ENCODE peak calls at places on chromosomes 16 and 17, in seven cellular contexts. One of them, this sample, is unnamed.

GRCh38 chr16:8543258-8543657 is 47.1 kb downstream of the TMEM114 start:
- DNase-seq in GM12878: no peak
- DNase-seq in K562: no peak
- DNase-seq in H1: no peak
- DNase-seq in HCT116: no peak
- DNase-seq in IMR-90: no peak
- DNase-seq in HepG2: no peak
- DNase-seq in this sample: no peak

GRCh38 chr17:73017653-73018052 is 74.8 kb downstream of the SLC39A11 start:
- DNase-seq in IMR-90: peak
- DNase-seq in HCT116: no peak
- DNase-seq in H1: no peak
- DNase-seq in K562: no peak
- DNase-seq in GM12878: no peak
- DNase-seq in HepG2: no peak
- DNase-seq in this sample: no peak

GRCh38 chr16:11049396-11050059 is 105.2 kb downstream of the CLEC16A start:
- DNase-seq in HepG2: peak
- DNase-seq in H1: peak
- DNase-seq in HCT116: no peak
- DNase-seq in K562: no peak
- DNase-seq in GM12878: no peak
- DNase-seq in IMR-90: no peak
- DNase-seq in this sample: peak

GRCh38 chr17:75036643-75037268 is 10.0 kb downstream of the ATP5PD start:
- DNase-seq in IMR-90: peak
- DNase-seq in HepG2: no peak
- DNase-seq in HCT116: peak
- DNase-seq in H1: no peak
- DNase-seq in K562: peak
- DNase-seq in GM12878: no peak
- DNase-seq in this sample: peak

GRCh38 chr17:34357398-34357797 is 1.1 kb downstream of the CCL13 start:
- DNase-seq in K562: no peak
- DNase-seq in GM12878: no peak
- DNase-seq in IMR-90: no peak
- DNase-seq in HCT116: no peak
- DNase-seq in H1: no peak
- DNase-seq in HepG2: no peak
- DNase-seq in this sample: no peak

GRCh38 chr17:39982069-39982371 is 1.4 kb downstream of the PSMD3 start:
- DNase-seq in K562: no peak
- DNase-seq in HCT116: no peak
- DNase-seq in GM12878: no peak
- DNase-seq in H1: no peak
- DNase-seq in IMR-90: no peak
- DNase-seq in HepG2: no peak
- DNase-seq in this sample: no peak

GRCh38 chr16:49698931-49699715 is 156.8 kb downstream of the ZNF423 start:
- DNase-seq in GM12878: no peak
- DNase-seq in H1: no peak
- DNase-seq in K562: no peak
- DNase-seq in HCT116: no peak
- DNase-seq in HepG2: no peak
- DNase-seq in IMR-90: no peak
- DNase-seq in this sample: no peak

GRCh38 chr16:66798162-66798561 is 3.2 kb downstream of the TERB1 start:
- DNase-seq in GM12878: no peak
- DNase-seq in IMR-90: peak
- DNase-seq in K562: no peak
- DNase-seq in HepG2: no peak
- DNase-seq in HCT116: no peak
- DNase-seq in H1: no peak
- DNase-seq in this sample: no peak

GRCh38 chr17:56593741-56594527 is 435 bp downstream of the NOG start:
- DNase-seq in HepG2: peak
- DNase-seq in K562: no peak
- DNase-seq in GM12878: no peak
- DNase-seq in H1: no peak
- DNase-seq in IMR-90: peak
- DNase-seq in HCT116: no peak
- DNase-seq in this sample: peak

GRCh38 chr17:57557363-57557762 is 187.7 kb downstream of the CCDC182 start:
- DNase-seq in HCT116: no peak
- DNase-seq in IMR-90: no peak
- DNase-seq in K562: no peak
- DNase-seq in HepG2: no peak
- DNase-seq in H1: no peak
- DNase-seq in GM12878: no peak
- DNase-seq in this sample: no peak

GRCh38 chr16:85637808-85638186 is 24.7 kb downstream of the GSE1 start:
- DNase-seq in HCT116: no peak
- DNase-seq in H1: no peak
- DNase-seq in K562: no peak
- DNase-seq in HepG2: no peak
- DNase-seq in GM12878: no peak
- DNase-seq in IMR-90: no peak
- DNase-seq in this sample: no peak

GRCh38 chr16:23026777-23027362 is 122.4 kb downstream of the USP31 start:
- DNase-seq in K562: no peak
- DNase-seq in HCT116: no peak
- DNase-seq in IMR-90: peak
- DNase-seq in H1: no peak
- DNase-seq in HepG2: peak
- DNase-seq in GM12878: no peak
- DNase-seq in this sample: peak

GRCh38 chr17:79531191-79531590 is 79.7 kb downstream of the RBFOX3 start:
- DNase-seq in GM12878: no peak
- DNase-seq in IMR-90: no peak
- DNase-seq in K562: no peak
- DNase-seq in H1: no peak
- DNase-seq in HepG2: no peak
- DNase-seq in HCT116: no peak
- DNase-seq in this sample: no peak

GRCh38 chr16:85490971-85491771 is 122.0 kb upstream of the GSE1 start:
- DNase-seq in HepG2: peak
- DNase-seq in IMR-90: no peak
- DNase-seq in K562: peak
- DNase-seq in GM12878: no peak
- DNase-seq in HCT116: peak
- DNase-seq in H1: no peak
- DNase-seq in this sample: peak

GRCh38 chr16:1712791-1713261 is 6.8 kb downstream of the MAPK8IP3 start:
- DNase-seq in GM12878: no peak
- DNase-seq in K562: no peak
- DNase-seq in HepG2: no peak
- DNase-seq in IMR-90: peak
- DNase-seq in H1: no peak
- DNase-seq in HCT116: no peak
- DNase-seq in this sample: no peak

GRCh38 chr17:65190467-65191095 is 53.4 kb downstream of the RGS9 start:
- DNase-seq in HCT116: no peak
- DNase-seq in IMR-90: peak
- DNase-seq in GM12878: no peak
- DNase-seq in K562: no peak
- DNase-seq in H1: no peak
- DNase-seq in HepG2: no peak
- DNase-seq in this sample: no peak

GRCh38 chr17:71003736-71004135 is 834.4 kb downstream of the KCNJ2 start:
- DNase-seq in HCT116: no peak
- DNase-seq in IMR-90: no peak
- DNase-seq in H1: no peak
- DNase-seq in GM12878: no peak
- DNase-seq in K562: no peak
- DNase-seq in HepG2: no peak
- DNase-seq in this sample: no peak

GRCh38 chr16:23057013-23057596 is 92.1 kb downstream of the USP31 start:
- DNase-seq in H1: no peak
- DNase-seq in GM12878: no peak
- DNase-seq in IMR-90: no peak
- DNase-seq in HCT116: no peak
- DNase-seq in HepG2: no peak
- DNase-seq in K562: no peak
- DNase-seq in this sample: no peak

DNA sequence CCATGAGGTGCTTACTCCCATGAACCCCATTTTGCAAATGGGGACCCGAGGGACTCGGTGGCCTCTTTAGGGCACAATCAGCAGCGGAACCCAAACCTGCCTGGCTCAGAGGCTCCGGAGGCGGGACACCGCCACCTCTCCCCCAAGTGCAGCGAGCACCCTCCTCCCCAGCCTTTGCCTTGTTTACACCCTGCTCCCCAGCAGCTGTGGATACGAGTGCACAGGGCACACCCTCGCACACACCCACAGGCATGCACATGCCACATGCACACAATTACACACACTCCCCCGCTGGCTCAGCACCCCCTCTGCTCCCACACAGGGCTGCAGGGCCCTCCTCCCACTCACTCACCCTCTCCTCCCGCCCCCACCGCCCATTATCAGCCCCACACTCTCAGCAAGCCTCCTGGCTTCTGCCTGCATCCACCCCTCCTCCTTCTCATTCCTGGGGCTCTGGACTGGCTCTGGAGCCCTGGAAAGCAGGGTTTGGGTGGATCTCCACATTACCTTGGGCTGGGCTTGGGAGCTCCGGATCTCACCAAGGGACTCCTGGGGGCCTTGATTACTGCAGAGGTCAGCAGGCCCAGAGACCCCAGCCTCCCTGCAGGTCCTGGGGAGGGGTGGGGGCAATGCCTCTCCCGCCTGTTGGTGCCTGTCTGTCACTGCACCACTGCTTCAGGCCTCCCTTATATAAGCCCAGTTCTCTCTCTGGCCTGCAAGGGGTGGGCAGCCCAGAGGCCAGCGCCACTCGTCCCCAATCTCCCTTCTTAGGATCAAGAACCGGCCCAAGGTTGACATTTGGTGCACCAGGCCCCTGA is 6.4 kb downstream of the PDK2 start:
- DNase-seq in HCT116: no peak
- DNase-seq in GM12878: no peak
- DNase-seq in HepG2: no peak
- DNase-seq in IMR-90: peak
- DNase-seq in H1: no peak
- DNase-seq in K562: peak
- DNase-seq in this sample: no peak
- TF ChIP-seq CEBPB in HCT116: no peak
- TF ChIP-seq CEBPB in GM12878: no peak
- TF ChIP-seq CEBPB in HepG2: no peak
- TF ChIP-seq CEBPB in IMR-90: no peak
- TF ChIP-seq CEBPB in H1: no peak
- TF ChIP-seq CEBPB in K562: no peak
- TF ChIP-seq CEBPB in this sample: no peak

GRCh38 chr17:17346428-17347233 is 43.5 kb downstream of the NT5M start:
- DNase-seq in HCT116: no peak
- DNase-seq in K562: no peak
- DNase-seq in HepG2: no peak
- DNase-seq in H1: no peak
- DNase-seq in IMR-90: no peak
- DNase-seq in GM12878: no peak
- DNase-seq in this sample: no peak

GRCh38 chr17:17345686-17346427 is 42.7 kb downstream of the NT5M start:
- DNase-seq in K562: no peak
- DNase-seq in H1: no peak
- DNase-seq in HCT116: no peak
- DNase-seq in IMR-90: no peak
- DNase-seq in GM12878: no peak
- DNase-seq in HepG2: no peak
- DNase-seq in this sample: no peak

GRCh38 chr17:17348872-17349723 is 45.9 kb downstream of the NT5M start:
- DNase-seq in GM12878: no peak
- DNase-seq in K562: no peak
- DNase-seq in HCT116: no peak
- DNase-seq in IMR-90: no peak
- DNase-seq in HepG2: peak
- DNase-seq in H1: no peak
- DNase-seq in this sample: no peak

GRCh38 chr17:17347956-17348871 is 45.0 kb downstream of the NT5M start:
- DNase-seq in H1: no peak
- DNase-seq in K562: no peak
- DNase-seq in GM12878: no peak
- DNase-seq in IMR-90: no peak
- DNase-seq in HCT116: no peak
- DNase-seq in HepG2: no peak
- DNase-seq in this sample: no peak

GRCh38 chr17:17347234-17347955 is 44.2 kb downstream of the NT5M start:
- DNase-seq in HepG2: no peak
- DNase-seq in GM12878: no peak
- DNase-seq in IMR-90: no peak
- DNase-seq in HCT116: no peak
- DNase-seq in H1: no peak
- DNase-seq in K562: no peak
- DNase-seq in this sample: no peak
- TF ChIP-seq CEBPB in HepG2: no peak
- TF ChIP-seq CEBPB in GM12878: no peak
- TF ChIP-seq CEBPB in IMR-90: no peak
- TF ChIP-seq CEBPB in HCT116: no peak
- TF ChIP-seq CEBPB in H1: no peak
- TF ChIP-seq CEBPB in K562: no peak
- TF ChIP-seq CEBPB in this sample: no peak

DNA sequence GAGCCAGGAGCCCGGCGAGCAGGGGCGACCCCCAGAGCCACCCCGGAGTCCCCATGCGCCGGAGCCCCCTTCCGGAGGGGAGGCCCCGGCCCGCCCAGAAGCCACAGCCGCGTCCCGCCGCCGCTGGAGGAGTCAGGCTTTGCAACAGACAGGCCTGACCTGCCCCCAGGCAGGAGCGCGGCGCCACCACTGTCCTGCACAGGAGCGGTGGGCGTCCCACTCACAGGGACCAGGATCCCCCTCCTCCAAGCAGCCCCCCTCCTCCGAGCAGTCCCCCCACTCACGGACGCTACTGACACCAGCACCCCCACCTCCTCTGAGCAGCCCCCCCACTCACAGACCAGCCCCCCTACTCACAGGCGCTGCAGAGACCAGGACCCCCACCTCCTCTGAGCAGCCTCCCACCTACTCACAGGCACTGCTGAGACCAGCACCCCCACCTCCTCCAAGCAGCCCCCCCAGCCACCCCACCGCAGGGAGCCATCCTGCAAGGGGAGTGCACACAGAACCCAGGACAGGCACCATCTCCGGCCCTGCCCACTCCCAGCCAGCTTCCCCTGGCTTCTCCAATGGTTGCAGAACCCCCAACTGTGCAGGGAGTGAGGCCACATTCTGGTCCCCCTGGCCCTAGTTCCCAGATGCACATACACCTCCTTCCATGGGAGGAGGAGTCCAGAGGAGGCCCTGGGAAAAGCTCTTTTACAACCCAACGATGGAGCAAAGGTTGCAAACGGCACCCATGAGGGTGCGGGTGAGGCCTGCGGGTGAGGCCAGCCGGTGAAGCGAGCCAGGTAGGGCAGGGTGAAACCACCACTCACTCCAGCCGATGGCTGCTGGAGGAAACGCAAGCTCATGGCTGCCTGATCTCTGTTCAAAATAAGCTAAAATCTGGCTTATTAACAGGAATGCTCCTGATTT is 69.9 kb downstream of the ABR start:
- DNase-seq in HepG2: peak
- DNase-seq in HCT116: no peak
- DNase-seq in K562: no peak
- DNase-seq in GM12878: no peak
- DNase-seq in IMR-90: no peak
- DNase-seq in H1: no peak
- DNase-seq in this sample: peak
- TF ChIP-seq CEBPB in HepG2: no peak
- TF ChIP-seq CEBPB in HCT116: no peak
- TF ChIP-seq CEBPB in K562: no peak
- TF ChIP-seq CEBPB in GM12878: no peak
- TF ChIP-seq CEBPB in IMR-90: no peak
- TF ChIP-seq CEBPB in H1: no peak
- TF ChIP-seq CEBPB in this sample: no peak

GRCh38 chr17:69634844-69635243 is 220.3 kb downstream of the MAP2K6 start:
- DNase-seq in K562: no peak
- DNase-seq in H1: no peak
- DNase-seq in HCT116: no peak
- DNase-seq in IMR-90: no peak
- DNase-seq in GM12878: no peak
- DNase-seq in HepG2: no peak
- DNase-seq in this sample: no peak
- TF ChIP-seq CEBPB in K562: no peak
- TF ChIP-seq CEBPB in H1: no peak
- TF ChIP-seq CEBPB in HCT116: no peak
- TF ChIP-seq CEBPB in IMR-90: no peak
- TF ChIP-seq CEBPB in GM12878: no peak
- TF ChIP-seq CEBPB in HepG2: no peak
- TF ChIP-seq CEBPB in this sample: no peak